ENCODE peak calls at places on chromosome 21, in six cellular contexts. One of them, this sample, is unnamed.

GRCh38 chr21:33514234-33514633 is 22.7 kb upstream of the DNAJC28 start:
- DNase-seq in stimulated activated CD4-positive, alpha-beta T cell treated with anti-CD3 and anti-CD28 coated beads, Interleukin-1b, Interleukin-23, amount 100 ng/mL, for 24 hours: no peak
- DNase-seq in occipital lobe: no peak
- DNase-seq in WTC11: no peak
- DNase-seq in MCF 10A: peak
- DNase-seq in astrocyte of the spinal cord: no peak
- DNase-seq in this sample: no peak

GRCh38 chr21:18759751-18760161 is 356.2 kb upstream of the TMPRSS15 start:
- DNase-seq in occipital lobe: no peak
- DNase-seq in stimulated activated CD4-positive, alpha-beta T cell treated with anti-CD3 and anti-CD28 coated beads, Interleukin-1b, Interleukin-23, amount 100 ng/mL, for 24 hours: no peak
- DNase-seq in WTC11: no peak
- DNase-seq in MCF 10A: no peak
- DNase-seq in astrocyte of the spinal cord: no peak
- DNase-seq in this sample: no peak

GRCh38 chr21:37478821-37479220 is 112.2 kb downstream of the DYRK1A start:
- DNase-seq in stimulated activated CD4-positive, alpha-beta T cell treated with anti-CD3 and anti-CD28 coated beads, Interleukin-1b, Interleukin-23, amount 100 ng/mL, for 24 hours: no peak
- DNase-seq in MCF 10A: no peak
- DNase-seq in astrocyte of the spinal cord: no peak
- DNase-seq in occipital lobe: no peak
- DNase-seq in WTC11: no peak
- DNase-seq in this sample: no peak

GRCh38 chr21:33825898-33826297 is 89.7 kb downstream of the ATP5PO start:
- DNase-seq in WTC11: no peak
- DNase-seq in occipital lobe: no peak
- DNase-seq in MCF 10A: no peak
- DNase-seq in astrocyte of the spinal cord: peak
- DNase-seq in stimulated activated CD4-positive, alpha-beta T cell treated with anti-CD3 and anti-CD28 coated beads, Interleukin-1b, Interleukin-23, amount 100 ng/mL, for 24 hours: no peak
- DNase-seq in this sample: no peak

GRCh38 chr21:44365967-44366585 is 12.7 kb downstream of the TRPM2 start:
- DNase-seq in WTC11: no peak
- DNase-seq in MCF 10A: no peak
- DNase-seq in stimulated activated CD4-positive, alpha-beta T cell treated with anti-CD3 and anti-CD28 coated beads, Interleukin-1b, Interleukin-23, amount 100 ng/mL, for 24 hours: no peak
- DNase-seq in occipital lobe: no peak
- DNase-seq in astrocyte of the spinal cord: no peak
- DNase-seq in this sample: no peak

GRCh38 chr21:31781737-31782136 is 49.8 kb upstream of the SCAF4 start:
- DNase-seq in occipital lobe: peak
- DNase-seq in astrocyte of the spinal cord: peak
- DNase-seq in MCF 10A: peak
- DNase-seq in stimulated activated CD4-positive, alpha-beta T cell treated with anti-CD3 and anti-CD28 coated beads, Interleukin-1b, Interleukin-23, amount 100 ng/mL, for 24 hours: no peak
- DNase-seq in WTC11: no peak
- DNase-seq in this sample: peak

GRCh38 chr21:34220556-34221195 is 143.1 kb upstream of the KCNE2 start:
- DNase-seq in MCF 10A: no peak
- DNase-seq in stimulated activated CD4-positive, alpha-beta T cell treated with anti-CD3 and anti-CD28 coated beads, Interleukin-1b, Interleukin-23, amount 100 ng/mL, for 24 hours: no peak
- DNase-seq in WTC11: no peak
- DNase-seq in occipital lobe: no peak
- DNase-seq in astrocyte of the spinal cord: no peak
- DNase-seq in this sample: no peak

GRCh38 chr21:19340303-19340702 is 936.7 kb upstream of the TMPRSS15 start:
- DNase-seq in astrocyte of the spinal cord: no peak
- DNase-seq in WTC11: no peak
- DNase-seq in MCF 10A: no peak
- DNase-seq in stimulated activated CD4-positive, alpha-beta T cell treated with anti-CD3 and anti-CD28 coated beads, Interleukin-1b, Interleukin-23, amount 100 ng/mL, for 24 hours: no peak
- DNase-seq in occipital lobe: no peak
- DNase-seq in this sample: no peak

GRCh38 chr21:36166705-36167104 is 10.1 kb downstream of the DOP1B start:
- DNase-seq in occipital lobe: no peak
- DNase-seq in astrocyte of the spinal cord: no peak
- DNase-seq in MCF 10A: no peak
- DNase-seq in WTC11: no peak
- DNase-seq in stimulated activated CD4-positive, alpha-beta T cell treated with anti-CD3 and anti-CD28 coated beads, Interleukin-1b, Interleukin-23, amount 100 ng/mL, for 24 hours: no peak
- DNase-seq in this sample: no peak

GRCh38 chr21:44874497-44875331 is 1.2 kb upstream of the PTTG1IP start:
- DNase-seq in astrocyte of the spinal cord: no peak
- DNase-seq in WTC11: peak
- DNase-seq in stimulated activated CD4-positive, alpha-beta T cell treated with anti-CD3 and anti-CD28 coated beads, Interleukin-1b, Interleukin-23, amount 100 ng/mL, for 24 hours: no peak
- DNase-seq in occipital lobe: no peak
- DNase-seq in MCF 10A: peak
- DNase-seq in this sample: peak

This sample was measured in epithelial cell of esophagus.